ENCODE peak calls at places on chromosomes 13 and 19, in six cellular contexts. H is RWPE1, A is ovary, C is neural progenitor cell, K is esophagus muscularis mucosa, T is heart right ventricle. R is an unnamed sample.

GRCh38 chr13:37769078-37769477 is 100.5 kb downstream of the TRPC4 start:
- DNase-seq in T (no peak), A (no peak), H (peak), K (no peak), C (no peak), R (no peak)

GRCh38 chr19:41352609-41353465 is 885 bp downstream of the TGFB1 start:
- DNase-seq in T (peak), C (peak), K (peak), A (peak), H (peak), R (peak)

GRCh38 chr13:48828962-48829405 is 146.7 kb upstream of the FNDC3A start:
- DNase-seq in T (no peak), H (peak), C (no peak), A (no peak), K (no peak), R (no peak)

GRCh38 chr13:73000027-73000674 is 58.7 kb upstream of the KLF5 start:
- DNase-seq in A (no peak), C (no peak), H (no peak), K (no peak), T (no peak), R (no peak)

GRCh38 chr19:10655457-10656312 is 1.5 kb downstream of the ILF3 start:
- DNase-seq in C (peak), A (no peak), T (no peak), H (no peak), K (no peak), R (peak)

GRCh38 chr19:29622191-29623070 is 16.3 kb downstream of the POP4 start:
- DNase-seq in A (no peak), T (no peak), K (no peak), C (peak), H (no peak), R (no peak)

GRCh38 chr19:34305221-34306058 is 51.1 kb downstream of the GARRE1 start:
- DNase-seq in H (no peak), C (no peak), A (no peak), K (no peak), T (no peak), R (no peak)

GRCh38 chr13:29587645-29588044 is 7.8 kb downstream of the SLC7A1 start:
- DNase-seq in H (no peak), T (no peak), A (no peak), K (no peak), C (no peak), R (no peak)

GRCh38 chr13:26465514-26465913 is 92.0 kb upstream of the WASF3 start:
- DNase-seq in K (peak), H (no peak), C (no peak), T (peak), A (no peak), R (peak)

GRCh38 chr19:6233827-6234511 is 45.8 kb downstream of the MLLT1 start:
- DNase-seq in A (peak), H (no peak), K (no peak), C (no peak), T (peak), R (no peak)

GRCh38 chr13:98965325-98965724 is 12.5 kb downstream of the DOCK9 start:
- DNase-seq in T (no peak), A (no peak), C (no peak), H (no peak), K (no peak), R (no peak)

GRCh38 chr13:56924401-56924800 is 216.3 kb upstream of the PRR20A start:
- DNase-seq in A (no peak), H (no peak), K (no peak), C (no peak), T (no peak), R (no peak)

GRCh38 chr13:20808874-20809273 is 35.1 kb upstream of the EEF1AKMT1 start:
- DNase-seq in T (no peak), C (no peak), K (no peak), H (no peak), A (no peak), R (no peak)

GRCh38 chr13:50529154-50529882 is 314.2 kb downstream of the DLEU7 start:
- DNase-seq in A (peak), C (no peak), K (no peak), H (peak), T (peak), R (peak)

GRCh38 chr19:38317104-38317612 is 1.4 kb upstream of the YIF1B start:
- DNase-seq in K (no peak), H (no peak), T (no peak), C (no peak), A (no peak), R (no peak)

GRCh38 chr13:54144809-54145208 is 1116.2 kb downstream of the OLFM4 start:
- DNase-seq in T (no peak), H (no peak), A (no peak), K (no peak), C (peak), R (no peak)

GRCh38 chr13:60267498-60268202 is 103.9 kb upstream of the DIAPH3 start:
- DNase-seq in H (no peak), C (peak), A (no peak), T (no peak), K (no peak), R (no peak)

GRCh38 chr19:57687363-57688010 is 5.7 kb downstream of the ZNF551 start:
- DNase-seq in H (no peak), C (no peak), K (no peak), T (no peak), A (no peak), R (no peak)

GRCh38 chr19:13493516-13494310 is 12.6 kb downstream of the CACNA1A start:
- DNase-seq in C (no peak), H (no peak), T (no peak), A (no peak), K (no peak), R (no peak)

GRCh38 chr19:13002389-13002898 is 7.2 kb downstream of the NFIX start:
- DNase-seq in H (no peak), A (no peak), C (no peak), K (no peak), T (peak), R (no peak)

GRCh38 chr19:33887891-33888290 is 91.2 kb downstream of the KCTD15 start:
- DNase-seq in A (no peak), T (no peak), K (no peak), C (no peak), H (no peak), R (no peak)

GRCh38 chr13:51298812-51299211 is 40.7 kb upstream of the SERPINE3 start:
- DNase-seq in C (no peak), T (no peak), K (no peak), A (no peak), H (no peak), R (no peak)

GRCh38 chr13:44243198-44243852 is 130.3 kb upstream of the SERP2 start:
- DNase-seq in K (no peak), C (peak), T (no peak), A (no peak), H (peak), R (peak)

GRCh38 chr19:373391-374182 is 29.0 kb upstream of the MIER2 start:
- DNase-seq in H (no peak), A (no peak), T (no peak), C (no peak), K (no peak), R (no peak)

GRCh38 chr13:60755380-60756163 is 358.6 kb downstream of the TDRD3 start:
- DNase-seq in K (no peak), A (no peak), H (no peak), T (no peak), C (peak), R (no peak)

GRCh38 chr19:14433454-14434156 is 499 bp downstream of the PKN1 start:
- DNase-seq in H (peak), T (no peak), C (peak), K (no peak), A (no peak), R (no peak)

GRCh38 chr13:97279913-97280312 is 57.8 kb downstream of the MBNL2 start:
- DNase-seq in H (no peak), C (no peak), T (no peak), A (no peak), K (no peak), R (peak)

GRCh38 chr13:42102961-42103688 is 54.7 kb downstream of the DGKH start:
- DNase-seq in K (no peak), T (no peak), H (peak), A (no peak), C (no peak), R (no peak)

GRCh38 chr13:113350065-113350937 is 13.6 kb downstream of the GRTP1 start:
- DNase-seq in C (peak), A (no peak), K (no peak), T (no peak), H (no peak), R (no peak)
- TF ChIP-seq CTCF in C (peak), A (no peak), K (no peak), T (no peak), H (no peak), R (peak)

DNA sequence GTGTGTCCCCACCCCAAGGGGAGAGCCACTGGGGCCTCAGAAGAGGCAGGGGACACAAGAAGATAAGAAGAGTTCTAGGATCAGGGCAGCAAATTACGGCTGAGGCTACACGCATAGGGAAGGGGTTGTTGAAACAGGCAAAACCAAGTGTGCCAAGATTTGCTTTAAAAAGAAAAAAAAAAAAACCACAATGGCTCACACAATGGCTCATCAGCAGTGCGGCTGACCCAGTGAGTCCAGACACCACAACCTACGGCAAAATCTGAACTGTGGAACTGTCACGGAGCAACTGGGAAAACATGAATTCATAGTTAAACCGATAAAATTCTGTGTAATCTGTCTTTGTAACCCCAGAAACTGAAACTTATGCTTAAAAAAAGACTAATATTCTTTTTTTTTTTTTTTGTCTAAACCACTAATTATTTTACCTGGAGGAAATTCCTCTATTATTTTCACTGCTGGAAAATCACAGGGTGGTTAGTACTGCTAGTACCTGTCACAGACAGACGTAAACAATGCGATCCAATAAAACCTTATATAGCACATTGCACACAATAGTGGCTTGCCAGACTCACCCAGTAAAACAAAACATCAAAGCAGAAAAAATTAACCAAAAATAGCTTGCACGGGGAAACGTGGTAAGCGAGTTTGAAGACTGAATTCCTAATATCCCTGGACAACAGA is 325.4 kb upstream of the TSHZ3 start:
- DNase-seq in H (no peak), A (no peak), C (no peak), K (peak), T (no peak), R (peak)
- TF ChIP-seq CTCF in H (no peak), A (no peak), C (no peak), K (no peak), T (no peak), R (no peak)

DNA sequence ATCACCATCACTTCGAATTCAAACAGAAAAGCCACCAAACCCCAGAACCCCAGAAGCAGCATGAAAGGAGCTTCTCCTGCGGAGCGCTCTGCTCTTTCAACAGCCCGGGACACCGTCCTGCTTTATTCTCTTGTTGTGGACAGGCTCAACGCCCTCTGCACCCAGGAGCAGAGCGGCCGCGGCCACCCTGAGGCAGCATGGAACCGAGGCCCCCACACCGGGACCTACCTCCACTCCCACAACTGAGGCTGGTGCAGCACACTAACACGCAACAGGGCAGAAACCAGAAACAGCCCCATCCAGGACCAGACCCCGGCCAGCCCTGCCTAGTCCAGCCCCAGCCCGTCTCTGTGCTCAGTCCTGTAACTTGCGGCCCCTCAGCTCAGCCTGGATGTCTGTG is 7.2 kb downstream of the AP3D1 start:
- DNase-seq in A (no peak), C (no peak), T (no peak), H (no peak), K (no peak), R (no peak)
- TF ChIP-seq CTCF in A (no peak), C (no peak), T (no peak), H (no peak), K (no peak), R (no peak)

GRCh38 chr13:59261928-59262488 is 901.7 kb downstream of the DIAPH3 start:
- DNase-seq in C (peak), T (no peak), K (no peak), H (no peak), A (no peak), R (no peak)
- TF ChIP-seq CTCF in C (peak), T (peak), K (no peak), H (no peak), A (no peak), R (peak)

GRCh38 chr19:16801599-16801998 is 27.6 kb upstream of the SIN3B start:
- DNase-seq in K (no peak), A (no peak), T (no peak), H (no peak), C (no peak), R (peak)
- TF ChIP-seq CTCF in K (no peak), A (no peak), T (no peak), H (no peak), C (no peak), R (peak)

DNA sequence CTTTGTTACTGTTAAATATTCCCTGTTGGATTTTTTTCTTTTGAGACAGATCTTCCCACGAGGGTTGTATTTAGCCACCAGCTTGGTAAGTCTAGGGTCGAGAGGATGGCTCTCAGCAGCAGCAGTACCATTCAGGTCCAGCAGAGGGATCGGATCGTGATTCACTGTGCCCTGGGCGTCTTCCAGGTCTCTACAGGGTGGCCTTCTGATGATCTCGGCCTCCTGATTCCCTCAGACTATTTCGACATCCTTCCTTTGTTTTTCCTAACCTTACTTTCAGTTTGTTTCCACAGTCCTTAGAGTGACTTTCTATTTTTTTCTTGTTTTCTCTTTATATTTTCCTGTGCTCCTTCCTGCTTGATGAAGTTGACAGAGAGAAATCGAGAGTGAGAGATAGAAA is 1436.9 kb downstream of the UQCRFS1 start:
- DNase-seq in K (no peak), H (no peak), A (no peak), C (no peak), T (no peak), R (peak)
- TF ChIP-seq CTCF in K (no peak), H (no peak), A (no peak), C (peak), T (no peak), R (peak)

GRCh38 chr13:34777914-34778303 is 164.2 kb upstream of the NBEA start:
- DNase-seq in C (no peak), T (no peak), H (no peak), A (no peak), K (no peak), R (no peak)

GRCh38 chr13:34776984-34777913 is 164.8 kb upstream of the NBEA start:
- DNase-seq in A (no peak), K (no peak), C (no peak), T (no peak), H (no peak), R (no peak)

GRCh38 chr13:34776390-34776981 is 165.6 kb upstream of the NBEA start:
- DNase-seq in T (no peak), K (no peak), A (no peak), H (no peak), C (no peak), R (no peak)

DNA sequence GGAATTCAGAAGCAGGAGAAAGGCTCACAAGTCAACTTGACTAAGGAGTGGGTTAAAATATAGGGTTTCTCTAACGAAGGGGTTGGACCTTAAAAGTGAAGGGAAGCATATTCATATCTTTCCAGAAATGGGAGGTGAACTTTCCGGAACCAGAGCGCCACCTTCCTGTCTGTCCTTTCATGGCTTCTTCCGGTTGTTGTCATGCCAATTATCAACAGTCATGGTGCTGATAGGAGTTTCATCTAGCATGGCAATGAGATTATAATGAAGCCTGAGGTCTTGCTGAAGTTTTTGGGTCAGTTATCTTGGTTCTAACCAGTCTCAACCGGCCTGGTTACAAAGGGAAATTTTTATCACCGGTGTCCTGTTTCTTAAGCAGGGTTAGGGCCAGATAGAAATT is 162.9 kb upstream of the NBEA start:
- DNase-seq in A (no peak), T (no peak), K (no peak), H (no peak), C (no peak), R (no peak)
- TF ChIP-seq CTCF in A (no peak), T (peak), K (no peak), H (no peak), C (peak), R (peak)

DNA sequence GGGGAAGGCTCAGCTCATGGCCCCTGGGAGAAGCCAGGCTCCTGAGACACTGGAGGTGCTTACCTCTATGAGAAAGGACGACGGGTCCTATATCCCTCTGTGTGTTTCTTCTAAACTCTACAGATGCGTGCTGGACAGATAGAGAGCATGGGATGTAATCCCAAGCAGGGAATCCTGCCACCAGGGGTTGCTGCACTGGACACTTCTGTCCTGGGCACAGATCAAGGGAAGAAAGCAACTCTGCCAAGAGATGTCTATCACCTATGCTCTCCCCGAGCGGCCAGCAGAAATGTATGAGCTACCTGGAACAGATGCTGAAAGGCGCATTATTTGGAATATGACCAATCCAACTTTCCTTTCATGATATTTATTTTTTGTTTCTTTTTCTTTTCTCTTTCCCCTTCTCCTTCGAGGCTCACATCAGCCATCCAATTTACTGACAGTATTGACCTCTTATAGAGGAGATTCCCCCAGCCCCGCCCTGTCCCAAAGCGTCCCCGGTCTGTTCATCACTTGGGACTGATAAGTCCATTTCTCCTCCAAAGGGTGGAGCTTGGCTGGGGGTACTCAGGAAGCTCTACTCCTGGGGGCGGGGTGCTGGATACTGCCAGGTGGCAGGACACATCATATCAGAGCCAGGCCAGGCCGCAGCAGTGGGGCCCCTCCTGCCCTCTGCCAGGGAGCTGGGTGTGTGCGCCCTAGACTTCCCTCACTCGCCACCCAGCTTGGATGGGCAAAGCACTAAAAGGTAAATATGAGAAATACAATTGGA is 34.2 kb downstream of the TSHZ3 start:
- DNase-seq in H (no peak), K (no peak), A (no peak), T (no peak), C (peak), R (no peak)
- TF ChIP-seq CTCF in H (no peak), K (no peak), A (no peak), T (peak), C (peak), R (peak)